ENCODE peak calls at places on chromosomes 12 and 14, in four cellular contexts. S is upper lobe of left lung; N is right cardiac atrium; M is CD8-positive, alpha-beta memory T cell. P is an unnamed sample.

GRCh38 chr14:83356080-83356479 is 1822.4 kb upstream of the SEL1L start:
- DNase-seq in S (no peak), N (no peak), M (no peak), P (no peak)

GRCh38 chr14:103519043-103519836 is 3.4 kb downstream of the CKB start:
- DNase-seq in S (no peak), N (no peak), M (peak; percentile 46), P (no peak)

GRCh38 chr14:101313268-101313667 is 248.0 kb upstream of the DIO3 start:
- DNase-seq in S (no peak), N (no peak), M (no peak), P (no peak)

GRCh38 chr14:92655372-92655771 is 93.1 kb downstream of the LGMN start:
- DNase-seq in S (no peak), N (no peak), M (no peak), P (no peak)

GRCh38 chr14:65940056-65940735 is 527.7 kb downstream of the FUT8 start:
- DNase-seq in S (no peak), N (no peak), M (no peak), P (peak; percentile 68)

GRCh38 chr14:24430143-24430681 is 458 bp downstream of the KHNYN start:
- DNase-seq in S (peak; percentile 77), N (peak; percentile 95), M (peak; percentile 63), P (peak; percentile 86)

GRCh38 chr12:25423355-25423754 is 129.7 kb downstream of the LMNTD1 start:
- DNase-seq in S (no peak), N (peak; percentile 57), M (no peak), P (no peak)

GRCh38 chr12:54364413-54364812 is at the start of gene GPR84:
- DNase-seq in S (no peak), N (no peak), M (no peak), P (no peak)

GRCh38 chr12:50918584-50919316 is 33.6 kb upstream of the HIGD1C start:
- DNase-seq in S (no peak), N (no peak), M (no peak), P (no peak)

DNA sequence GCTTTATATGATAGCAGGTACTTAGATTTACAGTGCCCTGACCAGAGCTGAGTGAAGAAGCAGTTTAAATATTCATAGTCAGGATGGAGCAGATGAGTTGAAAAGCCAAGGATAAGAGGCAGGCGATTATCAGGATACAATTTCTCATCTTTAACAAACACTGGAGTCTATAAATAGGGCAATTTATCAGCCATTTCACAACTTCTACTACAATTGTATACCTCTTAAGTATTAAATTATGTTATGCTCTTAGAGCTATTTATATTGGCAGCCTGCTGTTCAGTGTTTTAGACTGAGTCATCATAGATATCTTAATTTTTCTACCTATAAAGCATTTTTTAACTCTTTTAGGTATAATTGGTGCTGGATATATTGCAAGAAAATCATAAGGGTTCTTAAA is 360.1 kb downstream of the TRHDE start:
- DNase-seq in S (no peak), N (no peak), M (no peak), P (no peak)
- H3K4me3 ChIP-seq in S (no peak overlapping the region), N (no peak overlapping the region), M (no peak overlapping the region), P (no peak overlapping the region)

DNA sequence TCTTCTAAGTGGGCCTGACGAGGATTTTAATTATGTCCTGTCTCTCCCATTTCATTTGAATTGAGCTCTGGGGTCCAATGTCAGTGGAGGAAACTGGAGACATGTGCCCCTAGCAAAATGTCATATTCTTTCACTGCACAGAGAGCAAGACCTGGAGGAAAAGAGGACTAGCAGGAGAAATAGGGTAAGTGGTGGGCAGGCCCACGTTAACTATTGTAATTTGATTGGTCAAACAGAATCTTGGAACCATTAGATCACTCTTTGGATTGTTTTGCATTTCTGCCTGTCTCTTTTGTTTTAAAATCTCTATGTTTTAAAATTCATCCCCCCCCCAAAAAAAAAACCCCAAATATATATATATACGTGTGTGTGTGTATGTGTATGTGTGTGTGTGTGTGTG is 113.9 kb upstream of the PELI2 start:
- DNase-seq in S (no peak), N (no peak), M (no peak), P (no peak)
- H3K27me3 ChIP-seq in S (no peaks in the 10 kb centered on the region), N (no peaks in the 10 kb centered on the region), M (peaks cover 6% of the 10 kb centered on the region), P (no peaks in the 10 kb centered on the region)

DNA sequence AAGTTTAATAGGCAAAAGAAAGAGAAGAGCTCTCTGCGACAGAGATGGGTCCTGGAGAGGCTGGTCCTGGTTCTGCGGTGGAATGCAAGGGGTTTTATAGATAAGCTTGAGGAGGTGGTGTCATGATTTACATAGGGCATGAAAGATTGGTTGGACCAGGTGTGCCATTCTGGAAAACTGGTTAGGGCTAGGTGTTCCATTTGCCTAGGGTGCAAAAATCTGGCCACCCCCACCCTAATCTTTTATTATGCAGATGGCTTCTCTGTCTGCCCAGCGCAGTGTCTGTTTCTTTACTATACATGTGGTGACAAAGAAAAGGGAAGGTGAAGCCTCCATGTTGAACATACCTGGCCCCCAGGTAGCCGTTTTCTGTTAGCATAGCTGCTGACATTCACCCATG is 65.4 kb downstream of the ERC1 start:
- DNase-seq in S (no peak), N (no peak), M (no peak), P (no peak)
- H3K4me3 ChIP-seq in S (no peak overlapping the region), N (no peak overlapping the region), M (no peak overlapping the region), P (no peak overlapping the region)

GRCh38 chr14:23379331-23380196 is 2.7 kb downstream of the CMTM5 start:
- DNase-seq in S (peak; percentile 71), N (peak; percentile 90), M (peak; percentile 74), P (peak; percentile 8)
- H3K27me3 ChIP-seq in S (no peaks in the 10 kb centered on the region), N (no peaks in the 10 kb centered on the region), M (no peaks in the 10 kb centered on the region), P (peaks cover 13% of the 10 kb centered on the region)

P was measured in HAP-1.